ENCODE peak calls at places on chromosome 9, in seven cellular contexts. S is neuronal stem cell; C is C1 segment of cervical spinal cord; G is AG09309; P is WTC11; J is Panc1; K is stimulated activated CD4-positive, alpha-beta T cell treated with anti-CD3 and anti-CD28 coated beads, Interleukin-1b, Interleukin-23, amount 100 ng/mL, for 48 hours. L is an unnamed sample.
A peak's percentile ranks its signal among the peaks of the same experiment; 100 is the strongest.

GRCh38 chr9:123164285-123164684 is 104.1 kb downstream of the STRBP start:
- DNase-seq in S (no peak), C (no peak), G (no peak), P (no peak), J (no peak), K (no peak), L (no peak)

GRCh38 chr9:121316378-121316777 is 48.4 kb downstream of the GSN start:
- DNase-seq in S (no peak), C (no peak), G (no peak), P (no peak), J (no peak), K (no peak), L (no peak)

GRCh38 chr9:98906273-98907040 is 37.2 kb upstream of the COL15A1 start:
- DNase-seq in S (no peak), C (no peak), G (no peak), P (no peak), J (no peak), K (no peak), L (no peak)

GRCh38 chr9:114619205-114619758 is 8.2 kb downstream of the TMEM268 start:
- DNase-seq in S (no peak), C (no peak), G (no peak), P (no peak), J (no peak), K (no peak), L (no peak)

GRCh38 chr9:133477992-133478850 is 678 bp downstream of the SLC2A6 start:
- DNase-seq in S (peak; percentile 39), C (no peak), G (no peak), P (no peak), J (no peak), K (no peak), L (no peak)

GRCh38 chr9:130343445-130343918 is 77.9 kb downstream of the HMCN2 start:
- DNase-seq in S (peak; percentile 60), C (no peak), G (no peak), P (peak; percentile 89), J (no peak), K (no peak), L (no peak)

GRCh38 chr9:113386571-113387393 is 10.0 kb upstream of the HDHD3 start:
- DNase-seq in S (no peak), C (no peak), G (no peak), P (no peak), J (no peak), K (no peak), L (no peak)

GRCh38 chr9:21294325-21294724 is 10.8 kb downstream of the IFNA5 start:
- DNase-seq in S (no peak), C (no peak), G (no peak), P (no peak), J (peak; percentile 42), K (no peak), L (no peak)

GRCh38 chr9:504921-505821 is 290.5 kb downstream of the DOCK8 start:
- DNase-seq in S (peak; percentile 14), C (no peak), G (no peak), P (peak; percentile 47), J (no peak), K (peak; percentile 4), L (peak; percentile 11)

GRCh38 chr9:137286980-137287383 is 9.5 kb downstream of the TOR4A start:
- DNase-seq in S (no peak), C (no peak), G (no peak), P (peak; percentile 75), J (no peak), K (no peak), L (no peak)

GRCh38 chr9:84239341-84239740 is 101.2 kb downstream of the SLC28A3 start:
- DNase-seq in S (no peak), C (no peak), G (no peak), P (no peak), J (no peak), K (no peak), L (no peak)

GRCh38 chr9:89497181-89497963 is 541 bp downstream of the SEMA4D start:
- DNase-seq in S (no peak), C (no peak), G (no peak), P (no peak), J (no peak), K (no peak), L (no peak)

L was measured in nucleus accumbens.